ENCODE peak calls at places on chromosome 11, in four cellular contexts. One of them, this sample, is unnamed.

GRCh38 chr11:31450841-31451240 is 58.6 kb downstream of the IMMP1L start:
- DNase-seq in HEK293T: no peak
- DNase-seq in body of pancreas: no peak
- DNase-seq in effector CD4-positive, alpha-beta T cell: no peak
- DNase-seq in this sample: no peak

GRCh38 chr11:123125169-123125568 is 63.2 kb upstream of the HSPA8 start:
- DNase-seq in HEK293T: no peak
- DNase-seq in body of pancreas: no peak
- DNase-seq in effector CD4-positive, alpha-beta T cell: no peak
- DNase-seq in this sample: no peak

GRCh38 chr11:1236316-1237127 is 13.7 kb downstream of the MUC5B start:
- DNase-seq in body of pancreas: peak
- DNase-seq in HEK293T: no peak
- DNase-seq in effector CD4-positive, alpha-beta T cell: no peak
- DNase-seq in this sample: no peak

GRCh38 chr11:59429924-59430516 is 3.8 kb upstream of the OR5A2 start:
- DNase-seq in effector CD4-positive, alpha-beta T cell: peak
- DNase-seq in body of pancreas: peak
- DNase-seq in HEK293T: peak
- DNase-seq in this sample: peak

GRCh38 chr11:118792642-118793124 is 1.7 kb upstream of the DDX6 start:
- DNase-seq in HEK293T: peak
- DNase-seq in body of pancreas: peak
- DNase-seq in effector CD4-positive, alpha-beta T cell: peak
- DNase-seq in this sample: peak

GRCh38 chr11:93166867-93167266 is 30.9 kb downstream of the SLC36A4 start:
- DNase-seq in HEK293T: no peak
- DNase-seq in body of pancreas: no peak
- DNase-seq in effector CD4-positive, alpha-beta T cell: no peak
- DNase-seq in this sample: no peak

GRCh38 chr11:18452927-18453326 is 2.7 kb upstream of the LDHAL6A start:
- DNase-seq in effector CD4-positive, alpha-beta T cell: no peak
- DNase-seq in HEK293T: no peak
- DNase-seq in body of pancreas: no peak
- DNase-seq in this sample: no peak

GRCh38 chr11:5507586-5508305 is 2.0 kb downstream of the UBQLN3 start:
- DNase-seq in HEK293T: no peak
- DNase-seq in body of pancreas: no peak
- DNase-seq in effector CD4-positive, alpha-beta T cell: no peak
- DNase-seq in this sample: no peak

GRCh38 chr11:12029738-12030363 is 21.4 kb upstream of the DKK3 start:
- DNase-seq in effector CD4-positive, alpha-beta T cell: no peak
- DNase-seq in body of pancreas: no peak
- DNase-seq in HEK293T: no peak
- DNase-seq in this sample: no peak

GRCh38 chr11:37532271-37532670 is 934.2 kb upstream of the RAG2 start:
- DNase-seq in body of pancreas: no peak
- DNase-seq in HEK293T: no peak
- DNase-seq in effector CD4-positive, alpha-beta T cell: no peak
- DNase-seq in this sample: no peak

GRCh38 chr11:6703247-6704063 is 20.3 kb upstream of the MRPL17 start:
- DNase-seq in HEK293T: peak
- DNase-seq in body of pancreas: peak
- DNase-seq in effector CD4-positive, alpha-beta T cell: no peak
- DNase-seq in this sample: peak

GRCh38 chr11:90204832-90205646 is 17.8 kb downstream of the CHORDC1 start:
- DNase-seq in body of pancreas: peak
- DNase-seq in effector CD4-positive, alpha-beta T cell: no peak
- DNase-seq in HEK293T: peak
- DNase-seq in this sample: peak

GRCh38 chr11:41377709-41378394 is 81.6 kb downstream of the LRRC4C start:
- DNase-seq in effector CD4-positive, alpha-beta T cell: no peak
- DNase-seq in HEK293T: no peak
- DNase-seq in body of pancreas: peak
- DNase-seq in this sample: no peak

GRCh38 chr11:47551086-47551485 is 1.8 kb downstream of the CELF1 start:
- DNase-seq in body of pancreas: no peak
- DNase-seq in effector CD4-positive, alpha-beta T cell: no peak
- DNase-seq in HEK293T: peak
- DNase-seq in this sample: no peak

GRCh38 chr11:108616549-108616948 is 23.0 kb upstream of the EXPH5 start:
- DNase-seq in HEK293T: no peak
- DNase-seq in effector CD4-positive, alpha-beta T cell: no peak
- DNase-seq in body of pancreas: no peak
- DNase-seq in this sample: no peak

GRCh38 chr11:105618343-105618955 is 8.6 kb downstream of the GRIA4 start:
- DNase-seq in HEK293T: no peak
- DNase-seq in effector CD4-positive, alpha-beta T cell: no peak
- DNase-seq in body of pancreas: no peak
- DNase-seq in this sample: no peak

GRCh38 chr11:130096042-130096441 is 26.3 kb downstream of the APLP2 start:
- DNase-seq in effector CD4-positive, alpha-beta T cell: no peak
- DNase-seq in HEK293T: no peak
- DNase-seq in body of pancreas: no peak
- DNase-seq in this sample: no peak

GRCh38 chr11:15199693-15200092 is 85.0 kb downstream of the INSC start:
- DNase-seq in effector CD4-positive, alpha-beta T cell: no peak
- DNase-seq in body of pancreas: peak
- DNase-seq in HEK293T: no peak
- DNase-seq in this sample: no peak

GRCh38 chr11:96168623-96169022 is 174.4 kb downstream of the MAML2 start:
- DNase-seq in effector CD4-positive, alpha-beta T cell: no peak
- DNase-seq in HEK293T: no peak
- DNase-seq in body of pancreas: peak
- DNase-seq in this sample: no peak

GRCh38 chr11:33620423-33621120 is 80.1 kb downstream of the C11orf91 start:
- DNase-seq in HEK293T: no peak
- DNase-seq in body of pancreas: no peak
- DNase-seq in effector CD4-positive, alpha-beta T cell: no peak
- DNase-seq in this sample: no peak

GRCh38 chr11:129286813-129287212 is 88.8 kb upstream of the BARX2 start:
- DNase-seq in effector CD4-positive, alpha-beta T cell: no peak
- DNase-seq in HEK293T: no peak
- DNase-seq in body of pancreas: no peak
- DNase-seq in this sample: no peak

GRCh38 chr11:129061466-129062194 is 119.0 kb upstream of the TP53AIP1 start:
- DNase-seq in effector CD4-positive, alpha-beta T cell: no peak
- DNase-seq in body of pancreas: no peak
- DNase-seq in HEK293T: no peak
- DNase-seq in this sample: no peak